ENCODE peak calls at places on chromosomes 7 and 10, in eight cellular contexts. One of them, this sample, is unnamed.

GRCh38 chr7:150992833-150993302 is 2.1 kb downstream of the NOS3 start:
- DNase-seq in HepG2: peak; percentile 52
- DNase-seq in H1: no peak
- DNase-seq in HCT116: no peak
- DNase-seq in GM23338: peak; percentile 93
- DNase-seq in K562: peak; percentile 83
- DNase-seq in endothelial cell of umbilical vein: peak; percentile 84
- DNase-seq in GM12878: no peak
- DNase-seq in this sample: no peak

GRCh38 chr10:115624448-115624847 is 531.3 kb downstream of the ATRNL1 start:
- DNase-seq in GM23338: no peak
- DNase-seq in endothelial cell of umbilical vein: no peak
- DNase-seq in HCT116: no peak
- DNase-seq in H1: peak; percentile 1
- DNase-seq in HepG2: peak; percentile 3
- DNase-seq in GM12878: no peak
- DNase-seq in K562: no peak
- DNase-seq in this sample: no peak

GRCh38 chr10:104323085-104323484 is 15.2 kb downstream of the ITPRIP start:
- DNase-seq in endothelial cell of umbilical vein: no peak
- DNase-seq in H1: no peak
- DNase-seq in GM12878: no peak
- DNase-seq in HepG2: no peak
- DNase-seq in K562: no peak
- DNase-seq in HCT116: no peak
- DNase-seq in GM23338: peak; percentile 37
- DNase-seq in this sample: no peak

GRCh38 chr10:101817542-101818118 is 614 bp downstream of the OGA start:
- DNase-seq in K562: peak; percentile 45
- DNase-seq in GM23338: peak; percentile 72
- DNase-seq in HepG2: no peak
- DNase-seq in GM12878: no peak
- DNase-seq in endothelial cell of umbilical vein: peak; percentile 86
- DNase-seq in HCT116: peak; percentile 83
- DNase-seq in H1: no peak
- DNase-seq in this sample: no peak

GRCh38 chr7:88845091-88845490 is 49.6 kb upstream of the TEX47 start:
- DNase-seq in endothelial cell of umbilical vein: no peak
- DNase-seq in HepG2: no peak
- DNase-seq in GM23338: no peak
- DNase-seq in GM12878: no peak
- DNase-seq in K562: no peak
- DNase-seq in H1: no peak
- DNase-seq in HCT116: no peak
- DNase-seq in this sample: no peak

GRCh38 chr10:55063817-55064216 is 262.8 kb upstream of the PCDH15 start:
- DNase-seq in H1: no peak
- DNase-seq in HepG2: no peak
- DNase-seq in endothelial cell of umbilical vein: peak; percentile 9
- DNase-seq in GM23338: no peak
- DNase-seq in HCT116: no peak
- DNase-seq in K562: no peak
- DNase-seq in GM12878: no peak
- DNase-seq in this sample: no peak

GRCh38 chr10:49162063-49162462 is 26.1 kb downstream of the TMEM273 start:
- DNase-seq in GM12878: no peak
- DNase-seq in endothelial cell of umbilical vein: no peak
- DNase-seq in K562: no peak
- DNase-seq in H1: no peak
- DNase-seq in HCT116: no peak
- DNase-seq in GM23338: no peak
- DNase-seq in HepG2: no peak
- DNase-seq in this sample: no peak

GRCh38 chr10:28664369-28664740 is 13.0 kb upstream of the BAMBI start:
- DNase-seq in HepG2: no peak
- DNase-seq in K562: no peak
- DNase-seq in GM12878: no peak
- DNase-seq in endothelial cell of umbilical vein: no peak
- DNase-seq in HCT116: no peak
- DNase-seq in H1: no peak
- DNase-seq in GM23338: no peak
- DNase-seq in this sample: no peak

GRCh38 chr10:131580076-131580652 is 268.6 kb upstream of the TCERG1L start:
- DNase-seq in HepG2: no peak
- DNase-seq in endothelial cell of umbilical vein: no peak
- DNase-seq in H1: no peak
- DNase-seq in K562: no peak
- DNase-seq in HCT116: no peak
- DNase-seq in GM12878: no peak
- DNase-seq in GM23338: no peak
- DNase-seq in this sample: no peak

GRCh38 chr10:61364619-61365018 is 88.6 kb downstream of the TMEM26 start:
- DNase-seq in endothelial cell of umbilical vein: no peak
- DNase-seq in GM12878: no peak
- DNase-seq in HepG2: no peak
- DNase-seq in H1: no peak
- DNase-seq in K562: no peak
- DNase-seq in GM23338: no peak
- DNase-seq in HCT116: no peak
- DNase-seq in this sample: no peak

DNA sequence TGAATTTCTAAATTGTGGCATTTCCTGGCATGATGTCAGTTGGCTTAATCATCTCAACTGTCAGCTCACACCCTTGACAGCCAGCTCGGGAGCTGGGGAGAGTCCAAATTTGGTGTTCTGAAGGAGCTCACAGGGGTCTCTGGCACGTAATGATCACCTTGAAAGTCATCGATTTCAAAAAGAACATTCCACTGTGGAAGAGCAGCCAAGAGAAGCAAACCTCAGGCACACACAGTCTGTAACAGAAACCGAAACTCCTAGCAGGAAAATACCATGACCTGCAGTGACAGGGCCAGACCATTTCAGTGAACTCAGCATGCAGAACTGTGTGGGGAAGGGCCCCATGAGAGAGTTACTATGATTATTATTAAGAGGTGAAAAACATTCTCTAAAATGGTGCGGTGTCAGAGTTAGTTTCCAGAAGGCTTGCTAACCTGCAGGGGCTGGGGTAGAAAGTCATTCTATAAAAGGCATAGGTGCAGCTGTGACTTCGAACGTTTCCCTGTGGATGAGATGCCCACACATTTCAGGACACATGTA is 26.4 kb upstream of the KLF6 start:
- DNase-seq in GM23338: no peak
- DNase-seq in H1: no peak
- DNase-seq in endothelial cell of umbilical vein: peak; percentile 70
- DNase-seq in HepG2: no peak
- DNase-seq in HCT116: no peak
- DNase-seq in GM12878: peak; percentile 76
- DNase-seq in K562: no peak
- DNase-seq in this sample: no peak
- TF ChIP-seq POLR2AphosphoS5 in GM23338: no peak
- TF ChIP-seq POLR2AphosphoS5 in H1: no peak
- TF ChIP-seq POLR2AphosphoS5 in endothelial cell of umbilical vein: peak; percentile 5
- TF ChIP-seq POLR2AphosphoS5 in HepG2: no peak
- TF ChIP-seq POLR2AphosphoS5 in HCT116: peak; percentile 10
- TF ChIP-seq POLR2AphosphoS5 in GM12878: peak; percentile 65
- TF ChIP-seq POLR2AphosphoS5 in K562: no peak
- TF ChIP-seq POLR2AphosphoS5 in this sample: no peak

GRCh38 chr10:128863411-128863810 is 603.6 kb upstream of the MGMT start:
- DNase-seq in K562: no peak
- DNase-seq in H1: no peak
- DNase-seq in GM12878: no peak
- DNase-seq in HepG2: no peak
- DNase-seq in endothelial cell of umbilical vein: no peak
- DNase-seq in GM23338: no peak
- DNase-seq in HCT116: no peak
- DNase-seq in this sample: no peak

GRCh38 chr10:128861018-128861565 is 605.9 kb upstream of the MGMT start:
- DNase-seq in H1: no peak
- DNase-seq in GM23338: no peak
- DNase-seq in endothelial cell of umbilical vein: no peak
- DNase-seq in K562: no peak
- DNase-seq in HCT116: no peak
- DNase-seq in GM12878: no peak
- DNase-seq in HepG2: no peak
- DNase-seq in this sample: no peak

GRCh38 chr10:128855656-128856428 is 611.2 kb upstream of the MGMT start:
- DNase-seq in GM23338: no peak
- DNase-seq in H1: no peak
- DNase-seq in endothelial cell of umbilical vein: no peak
- DNase-seq in GM12878: no peak
- DNase-seq in HCT116: no peak
- DNase-seq in K562: no peak
- DNase-seq in HepG2: no peak
- DNase-seq in this sample: no peak

GRCh38 chr10:128860574-128860973 is 606.5 kb upstream of the MGMT start:
- DNase-seq in GM12878: no peak
- DNase-seq in H1: no peak
- DNase-seq in HepG2: no peak
- DNase-seq in endothelial cell of umbilical vein: no peak
- DNase-seq in HCT116: no peak
- DNase-seq in GM23338: no peak
- DNase-seq in K562: no peak
- DNase-seq in this sample: no peak

DNA sequence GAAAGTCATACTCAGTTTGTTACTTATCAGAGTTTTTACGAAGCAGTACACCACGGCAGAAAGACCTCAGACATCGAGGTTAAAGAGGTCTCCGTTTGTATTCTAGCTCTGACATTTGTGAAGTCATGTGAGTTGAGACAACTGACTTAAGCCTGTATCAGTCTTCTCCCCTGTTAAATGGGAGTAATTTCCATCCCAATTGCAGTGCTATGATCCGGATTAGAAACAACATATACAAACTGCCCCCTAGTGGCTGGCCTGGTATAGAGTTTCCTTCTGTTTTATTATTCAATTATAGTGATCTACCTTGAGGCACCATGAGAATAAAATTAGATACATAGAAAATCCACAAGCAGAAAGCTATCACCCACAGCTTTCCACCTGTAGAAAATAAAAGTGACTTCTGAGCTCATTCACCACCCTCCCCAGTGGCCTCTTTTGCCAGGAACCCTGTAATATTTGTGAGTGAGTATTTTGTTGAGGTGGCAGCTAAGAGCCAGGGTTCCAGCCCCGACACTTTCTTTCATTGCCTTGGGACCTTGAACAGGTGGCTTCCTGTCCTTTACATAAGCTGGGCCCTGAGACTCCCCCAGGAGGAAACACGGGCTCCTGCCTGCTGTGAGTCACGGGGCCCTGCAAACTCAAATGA is 607.2 kb upstream of the MGMT start:
- DNase-seq in HepG2: peak; percentile 24
- DNase-seq in GM12878: no peak
- DNase-seq in GM23338: peak; percentile 75
- DNase-seq in H1: no peak
- DNase-seq in endothelial cell of umbilical vein: no peak
- DNase-seq in HCT116: peak; percentile 34
- DNase-seq in K562: peak; percentile 38
- DNase-seq in this sample: no peak
- H3K36me3 ChIP-seq in HepG2: no peaks in the 10 kb centered on the region
- H3K36me3 ChIP-seq in GM12878: no peaks in the 10 kb centered on the region
- H3K36me3 ChIP-seq in GM23338: no peaks in the 10 kb centered on the region
- H3K36me3 ChIP-seq in H1: no peaks in the 10 kb centered on the region
- H3K36me3 ChIP-seq in endothelial cell of umbilical vein: no peaks in the 10 kb centered on the region
- H3K36me3 ChIP-seq in HCT116: no peaks in the 10 kb centered on the region
- H3K36me3 ChIP-seq in K562: no peaks in the 10 kb centered on the region
- H3K36me3 ChIP-seq in this sample: no peaks in the 10 kb centered on the region

GRCh38 chr10:86366902-86367338 is 325 bp upstream of the GRID1 start:
- DNase-seq in endothelial cell of umbilical vein: no peak
- DNase-seq in HepG2: no peak
- DNase-seq in GM12878: no peak
- DNase-seq in H1: no peak
- DNase-seq in K562: no peak
- DNase-seq in HCT116: no peak
- DNase-seq in GM23338: no peak
- DNase-seq in this sample: no peak
- TF ChIP-seq EZH2 in endothelial cell of umbilical vein: peak; percentile 5
- TF ChIP-seq EZH2 in HepG2: no peak
- TF ChIP-seq EZH2 in GM12878: no peak
- TF ChIP-seq EZH2 in H1: no peak
- TF ChIP-seq EZH2 in K562: no peak
- TF ChIP-seq EZH2 in HCT116: no peak
- TF ChIP-seq EZH2 in GM23338: peak; percentile 60
- TF ChIP-seq EZH2 in this sample: no peak

GRCh38 chr10:22333667-22334282 is 11.5 kb upstream of the SPAG6 start:
- DNase-seq in GM23338: no peak
- DNase-seq in GM12878: no peak
- DNase-seq in HepG2: no peak
- DNase-seq in K562: no peak
- DNase-seq in H1: no peak
- DNase-seq in endothelial cell of umbilical vein: no peak
- DNase-seq in HCT116: no peak
- DNase-seq in this sample: no peak

GRCh38 chr10:22334414-22335203 is 10.7 kb upstream of the SPAG6 start:
- DNase-seq in HepG2: no peak
- DNase-seq in endothelial cell of umbilical vein: no peak
- DNase-seq in GM23338: peak; percentile 90
- DNase-seq in GM12878: no peak
- DNase-seq in H1: no peak
- DNase-seq in K562: no peak
- DNase-seq in HCT116: no peak
- DNase-seq in this sample: no peak

GRCh38 chr10:22333167-22333566 is 12.1 kb upstream of the SPAG6 start:
- DNase-seq in GM23338: no peak
- DNase-seq in HepG2: no peak
- DNase-seq in GM12878: no peak
- DNase-seq in H1: no peak
- DNase-seq in K562: no peak
- DNase-seq in endothelial cell of umbilical vein: no peak
- DNase-seq in HCT116: no peak
- DNase-seq in this sample: no peak

GRCh38 chr10:22338260-22338894 is 6.9 kb upstream of the SPAG6 start:
- DNase-seq in endothelial cell of umbilical vein: no peak
- DNase-seq in GM23338: peak; percentile 34
- DNase-seq in HepG2: no peak
- DNase-seq in HCT116: no peak
- DNase-seq in K562: no peak
- DNase-seq in H1: no peak
- DNase-seq in GM12878: no peak
- DNase-seq in this sample: no peak

DNA sequence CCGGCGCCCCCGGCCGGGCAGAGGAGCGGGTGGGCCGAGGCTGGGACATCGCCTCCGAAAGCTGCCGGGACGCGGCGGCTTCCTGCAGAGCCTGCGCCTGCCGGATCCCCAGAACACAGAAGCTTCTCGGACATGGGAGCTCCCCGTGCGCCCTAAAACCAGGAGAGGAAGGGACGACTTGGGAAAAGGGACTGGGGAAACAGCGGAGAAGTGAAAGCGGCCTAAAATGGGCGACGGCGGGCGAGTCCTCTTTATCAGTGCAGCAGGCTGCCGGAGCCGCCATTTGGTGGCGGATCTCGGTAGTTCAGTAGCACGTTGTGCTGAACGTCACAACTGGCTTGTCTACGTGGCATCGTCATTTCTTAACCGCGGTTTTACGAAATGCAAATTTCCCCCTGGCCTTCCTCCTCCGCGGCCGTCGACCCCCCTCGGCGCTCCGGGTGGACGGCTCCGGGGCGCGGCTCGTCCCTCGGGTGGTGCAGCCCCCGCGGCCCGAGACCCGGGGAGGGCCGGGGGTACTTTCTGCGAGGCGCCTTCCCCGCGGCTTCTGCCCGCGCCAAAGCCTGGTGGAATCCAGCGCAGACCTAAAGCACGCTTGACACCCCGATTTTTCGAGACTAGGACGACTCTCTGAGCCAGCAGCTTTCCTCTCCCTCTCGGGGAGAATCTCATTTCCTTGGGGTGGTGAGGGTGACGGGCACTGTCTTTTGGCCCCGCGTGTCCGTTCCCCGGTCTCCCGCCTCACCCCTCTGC is 9.9 kb upstream of the SPAG6 start:
- DNase-seq in H1: no peak
- DNase-seq in K562: no peak
- DNase-seq in GM12878: no peak
- DNase-seq in GM23338: peak; percentile 78
- DNase-seq in HepG2: no peak
- DNase-seq in endothelial cell of umbilical vein: peak; percentile 40
- DNase-seq in HCT116: no peak
- DNase-seq in this sample: no peak
- TF ChIP-seq POLR2AphosphoS5 in H1: no peak
- TF ChIP-seq POLR2AphosphoS5 in K562: no peak
- TF ChIP-seq POLR2AphosphoS5 in GM12878: peak; percentile 68
- TF ChIP-seq POLR2AphosphoS5 in GM23338: no peak
- TF ChIP-seq POLR2AphosphoS5 in HepG2: no peak
- TF ChIP-seq POLR2AphosphoS5 in endothelial cell of umbilical vein: no peak
- TF ChIP-seq POLR2AphosphoS5 in HCT116: no peak
- TF ChIP-seq POLR2AphosphoS5 in this sample: no peak

This sample was measured in SK-N-MC.